ENCODE peak calls at places on chromosomes 12 and 14, in six cellular contexts. One of them, this sample, is unnamed.
A peak's percentile ranks its signal among the peaks of the same experiment; 100 is the strongest.

GRCh38 chr12:95790912-95791849 is 617 bp upstream of the NTN4 start:
- DNase-seq in mucosa of descending colon: peak; percentile 39
- DNase-seq in HepG2: no peak
- DNase-seq in IMR-90: peak; percentile 22
- DNase-seq in CD4-positive, CD25-positive, alpha-beta regulatory T cell: no peak
- DNase-seq in left lung: no peak
- DNase-seq in this sample: peak; percentile 66

GRCh38 chr12:131643581-131644452 is 67.1 kb upstream of the SFSWAP start:
- DNase-seq in mucosa of descending colon: no peak
- DNase-seq in HepG2: no peak
- DNase-seq in IMR-90: no peak
- DNase-seq in CD4-positive, CD25-positive, alpha-beta regulatory T cell: no peak
- DNase-seq in left lung: no peak
- DNase-seq in this sample: no peak

GRCh38 chr14:61511558-61511924 is 183.8 kb upstream of the HIF1A start:
- DNase-seq in mucosa of descending colon: no peak
- DNase-seq in HepG2: no peak
- DNase-seq in IMR-90: no peak
- DNase-seq in CD4-positive, CD25-positive, alpha-beta regulatory T cell: peak; percentile 34
- DNase-seq in left lung: no peak
- DNase-seq in this sample: no peak

GRCh38 chr12:120119395-120119973 is 2.9 kb upstream of the RAB35 start:
- DNase-seq in mucosa of descending colon: no peak
- DNase-seq in HepG2: peak; percentile 36
- DNase-seq in IMR-90: peak; percentile 90
- DNase-seq in CD4-positive, CD25-positive, alpha-beta regulatory T cell: peak; percentile 35
- DNase-seq in left lung: no peak
- DNase-seq in this sample: no peak

GRCh38 chr12:62800707-62801400 is 134.1 kb downstream of the PPM1H start:
- DNase-seq in mucosa of descending colon: no peak
- DNase-seq in HepG2: no peak
- DNase-seq in IMR-90: no peak
- DNase-seq in CD4-positive, CD25-positive, alpha-beta regulatory T cell: no peak
- DNase-seq in left lung: no peak
- DNase-seq in this sample: no peak

GRCh38 chr12:113456761-113457160 is 14.9 kb downstream of the LHX5 start:
- DNase-seq in mucosa of descending colon: no peak
- DNase-seq in HepG2: no peak
- DNase-seq in IMR-90: no peak
- DNase-seq in CD4-positive, CD25-positive, alpha-beta regulatory T cell: no peak
- DNase-seq in left lung: peak; percentile 2
- DNase-seq in this sample: no peak

GRCh38 chr14:65302571-65303184 is 109.9 kb upstream of the FUT8 start:
- DNase-seq in mucosa of descending colon: peak; percentile 33
- DNase-seq in HepG2: no peak
- DNase-seq in IMR-90: no peak
- DNase-seq in CD4-positive, CD25-positive, alpha-beta regulatory T cell: peak; percentile 66
- DNase-seq in left lung: no peak
- DNase-seq in this sample: no peak

GRCh38 chr14:50082784-50083466 is 33.4 kb downstream of the VCPKMT start:
- DNase-seq in mucosa of descending colon: peak; percentile 56
- DNase-seq in HepG2: no peak
- DNase-seq in IMR-90: peak; percentile 86
- DNase-seq in CD4-positive, CD25-positive, alpha-beta regulatory T cell: peak; percentile 90
- DNase-seq in left lung: peak; percentile 51
- DNase-seq in this sample: no peak

GRCh38 chr14:21343035-21343794 is 40.6 kb downstream of the SUPT16H start:
- DNase-seq in mucosa of descending colon: no peak
- DNase-seq in HepG2: no peak
- DNase-seq in IMR-90: no peak
- DNase-seq in CD4-positive, CD25-positive, alpha-beta regulatory T cell: no peak
- DNase-seq in left lung: no peak
- DNase-seq in this sample: no peak

GRCh38 chr12:5589055-5589454 is 157.1 kb downstream of the NTF3 start:
- DNase-seq in mucosa of descending colon: no peak
- DNase-seq in HepG2: no peak
- DNase-seq in IMR-90: no peak
- DNase-seq in CD4-positive, CD25-positive, alpha-beta regulatory T cell: no peak
- DNase-seq in left lung: no peak
- DNase-seq in this sample: no peak

GRCh38 chr12:29208060-29208459 is 59.0 kb downstream of the FAR2 start:
- DNase-seq in mucosa of descending colon: no peak
- DNase-seq in HepG2: no peak
- DNase-seq in IMR-90: no peak
- DNase-seq in CD4-positive, CD25-positive, alpha-beta regulatory T cell: no peak
- DNase-seq in left lung: no peak
- DNase-seq in this sample: no peak

GRCh38 chr14:89270439-89271227 is 146.4 kb downstream of the FOXN3 start:
- DNase-seq in mucosa of descending colon: peak; percentile 83
- DNase-seq in HepG2: no peak
- DNase-seq in IMR-90: no peak
- DNase-seq in CD4-positive, CD25-positive, alpha-beta regulatory T cell: peak; percentile 6
- DNase-seq in left lung: peak; percentile 69
- DNase-seq in this sample: no peak

GRCh38 chr14:99737451-99737951 is 53.4 kb downstream of the CYP46A1 start:
- DNase-seq in mucosa of descending colon: peak; percentile 35
- DNase-seq in HepG2: no peak
- DNase-seq in IMR-90: no peak
- DNase-seq in CD4-positive, CD25-positive, alpha-beta regulatory T cell: no peak
- DNase-seq in left lung: peak; percentile 68
- DNase-seq in this sample: no peak

GRCh38 chr14:73422515-73422914 is 35.8 kb downstream of the NUMB start:
- DNase-seq in mucosa of descending colon: peak; percentile 38
- DNase-seq in HepG2: no peak
- DNase-seq in IMR-90: no peak
- DNase-seq in CD4-positive, CD25-positive, alpha-beta regulatory T cell: no peak
- DNase-seq in left lung: no peak
- DNase-seq in this sample: no peak

DNA sequence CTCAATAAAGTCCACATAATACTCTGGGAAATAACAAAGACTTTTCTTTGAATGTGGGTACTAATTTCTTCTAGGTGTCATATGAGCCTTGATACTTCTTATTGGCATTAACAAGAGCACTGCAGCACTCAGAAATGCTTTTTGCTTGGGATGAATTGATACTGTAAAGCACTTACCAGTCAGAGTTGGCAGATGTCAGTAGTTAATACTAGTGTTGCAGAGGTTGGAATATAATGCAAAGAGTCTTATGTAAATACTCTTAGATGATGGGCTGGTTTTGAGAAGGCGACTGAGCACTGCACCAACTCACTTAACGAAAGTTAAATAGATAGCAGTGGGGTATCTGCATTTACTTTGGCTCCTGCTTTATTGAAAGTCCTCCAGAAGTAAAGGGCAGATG is 25.6 kb upstream of the MBIP start:
- DNase-seq in mucosa of descending colon: no peak
- DNase-seq in HepG2: no peak
- DNase-seq in IMR-90: no peak
- DNase-seq in CD4-positive, CD25-positive, alpha-beta regulatory T cell: no peak
- DNase-seq in left lung: no peak
- DNase-seq in this sample: no peak
- H3K4me1 ChIP-seq in mucosa of descending colon: no peaks in the 10 kb centered on the region
- H3K4me1 ChIP-seq in HepG2: no peaks in the 10 kb centered on the region
- H3K4me1 ChIP-seq in IMR-90: no peaks in the 10 kb centered on the region
- H3K4me1 ChIP-seq in CD4-positive, CD25-positive, alpha-beta regulatory T cell: no peaks in the 10 kb centered on the region
- H3K4me1 ChIP-seq in left lung: no peaks in the 10 kb centered on the region
- H3K4me1 ChIP-seq in this sample: no peaks in the 10 kb centered on the region

DNA sequence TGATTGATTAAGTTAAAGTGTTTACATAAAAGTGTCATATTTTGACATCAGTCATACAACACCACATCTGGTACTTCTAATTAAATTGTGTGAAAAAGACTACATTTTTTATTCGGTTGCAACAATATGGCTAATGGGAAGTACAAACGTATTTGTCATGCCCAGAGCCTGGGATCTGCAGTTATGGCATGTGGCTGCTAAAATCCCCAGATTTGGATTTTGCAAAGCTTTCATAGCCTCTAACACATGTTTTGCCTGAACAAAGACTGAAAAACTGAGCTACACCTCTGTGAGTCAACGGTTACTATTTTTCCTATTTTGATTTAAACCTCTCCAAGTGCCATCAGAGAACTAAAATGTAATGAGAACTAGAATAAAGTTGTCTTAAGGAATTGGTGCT is 66.6 kb downstream of the LLPH start:
- DNase-seq in mucosa of descending colon: no peak
- DNase-seq in HepG2: no peak
- DNase-seq in IMR-90: no peak
- DNase-seq in CD4-positive, CD25-positive, alpha-beta regulatory T cell: no peak
- DNase-seq in left lung: no peak
- DNase-seq in this sample: no peak
- H3K4me3 ChIP-seq in mucosa of descending colon: no peak overlapping the region
- H3K4me3 ChIP-seq in HepG2: no peak overlapping the region
- H3K4me3 ChIP-seq in IMR-90: no peak overlapping the region
- H3K4me3 ChIP-seq in CD4-positive, CD25-positive, alpha-beta regulatory T cell: no peak overlapping the region
- H3K4me3 ChIP-seq in left lung: no peak overlapping the region
- H3K4me3 ChIP-seq in this sample: no peak overlapping the region

GRCh38 chr12:53074999-53075370 is 4.2 kb downstream of the SPRYD3 start:
- DNase-seq in mucosa of descending colon: no peak
- DNase-seq in HepG2: no peak
- DNase-seq in IMR-90: no peak
- DNase-seq in CD4-positive, CD25-positive, alpha-beta regulatory T cell: no peak
- DNase-seq in left lung: no peak
- DNase-seq in this sample: no peak

GRCh38 chr12:53076461-53076860 is 2.7 kb downstream of the SPRYD3 start:
- DNase-seq in mucosa of descending colon: no peak
- DNase-seq in HepG2: no peak
- DNase-seq in IMR-90: no peak
- DNase-seq in CD4-positive, CD25-positive, alpha-beta regulatory T cell: no peak
- DNase-seq in left lung: no peak
- DNase-seq in this sample: no peak

GRCh38 chr12:53079226-53080117 is at the start of gene SPRYD3:
- DNase-seq in mucosa of descending colon: peak; percentile 97
- DNase-seq in HepG2: peak; percentile 96
- DNase-seq in IMR-90: peak; percentile 96
- DNase-seq in CD4-positive, CD25-positive, alpha-beta regulatory T cell: peak; percentile 97
- DNase-seq in left lung: peak; percentile 97
- DNase-seq in this sample: peak; percentile 93

GRCh38 chr12:53078425-53079225 is 565 bp downstream of the SPRYD3 start:
- DNase-seq in mucosa of descending colon: peak; percentile 63
- DNase-seq in HepG2: no peak
- DNase-seq in IMR-90: peak; percentile 29
- DNase-seq in CD4-positive, CD25-positive, alpha-beta regulatory T cell: peak; percentile 65
- DNase-seq in left lung: no peak
- DNase-seq in this sample: no peak

DNA sequence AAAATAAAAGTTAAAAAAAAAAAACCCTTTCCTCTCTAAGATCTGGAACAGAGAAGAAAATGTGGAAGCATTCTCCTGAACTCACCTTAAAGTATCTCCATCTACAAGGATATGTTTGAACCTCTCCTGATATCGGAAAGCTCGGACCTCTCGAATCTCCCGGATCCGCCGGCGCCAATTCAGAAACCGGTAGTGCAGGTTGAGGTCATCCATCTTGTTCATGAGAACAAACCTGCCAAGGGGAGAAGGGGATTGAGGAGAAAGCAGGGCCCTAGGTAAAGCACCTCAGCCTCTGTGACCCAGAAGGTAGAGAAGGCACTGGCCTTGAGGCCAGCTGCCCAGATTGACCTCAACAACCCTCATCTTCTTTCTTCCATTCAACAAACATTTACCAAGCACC is 2.2 kb downstream of the SPRYD3 start:
- DNase-seq in mucosa of descending colon: no peak
- DNase-seq in HepG2: no peak
- DNase-seq in IMR-90: no peak
- DNase-seq in CD4-positive, CD25-positive, alpha-beta regulatory T cell: no peak
- DNase-seq in left lung: no peak
- DNase-seq in this sample: no peak
- H3K4me1 ChIP-seq in mucosa of descending colon: peaks cover 4% of the 10 kb centered on the region
- H3K4me1 ChIP-seq in HepG2: peaks cover 69% of the 10 kb centered on the region
- H3K4me1 ChIP-seq in IMR-90: peaks cover 15% of the 10 kb centered on the region
- H3K4me1 ChIP-seq in CD4-positive, CD25-positive, alpha-beta regulatory T cell: peaks cover 27% of the 10 kb centered on the region
- H3K4me1 ChIP-seq in left lung: peaks cover 28% of the 10 kb centered on the region
- H3K4me1 ChIP-seq in this sample: peaks cover 24% of the 10 kb centered on the region

GRCh38 chr12:89825591-89826449 is 117.2 kb upstream of the ATP2B1 start:
- DNase-seq in mucosa of descending colon: no peak
- DNase-seq in HepG2: no peak
- DNase-seq in IMR-90: peak; percentile 4
- DNase-seq in CD4-positive, CD25-positive, alpha-beta regulatory T cell: no peak
- DNase-seq in left lung: no peak
- DNase-seq in this sample: no peak
- H3K4me3 ChIP-seq in mucosa of descending colon: no peak overlapping the region
- H3K4me3 ChIP-seq in HepG2: no peak overlapping the region
- H3K4me3 ChIP-seq in IMR-90: no peak overlapping the region
- H3K4me3 ChIP-seq in CD4-positive, CD25-positive, alpha-beta regulatory T cell: no peak overlapping the region
- H3K4me3 ChIP-seq in left lung: no peak overlapping the region
- H3K4me3 ChIP-seq in this sample: no peak overlapping the region

DNA sequence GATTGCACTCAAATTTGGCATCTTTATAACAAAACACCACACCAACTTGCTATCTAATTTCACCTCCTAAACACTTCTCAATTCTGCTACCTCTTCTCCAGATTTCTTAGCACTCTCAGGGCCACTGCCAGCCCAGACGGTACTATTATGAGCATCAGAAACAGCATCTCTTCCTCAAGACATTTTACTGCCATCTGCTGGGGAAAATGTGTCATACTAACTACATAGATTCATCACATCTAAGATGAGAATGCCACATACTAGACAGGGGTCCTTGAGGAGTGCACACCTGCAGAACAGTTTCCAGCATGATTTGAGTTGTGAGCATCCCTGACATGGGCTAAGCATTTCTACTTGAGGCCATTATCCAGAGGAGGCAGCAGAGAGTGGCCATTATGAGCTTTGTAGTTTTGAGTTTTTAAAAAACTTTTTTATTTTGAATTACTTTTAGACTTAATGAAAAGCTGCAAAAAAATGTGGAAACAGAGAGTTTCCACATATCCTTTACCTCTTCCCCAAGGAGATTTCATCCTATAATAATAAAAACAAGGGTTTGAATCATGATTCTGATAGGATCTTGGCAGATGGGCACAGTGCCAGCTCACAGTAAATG is 15.1 kb upstream of the GRIP1 start:
- DNase-seq in mucosa of descending colon: peak; percentile 59
- DNase-seq in HepG2: peak; percentile 35
- DNase-seq in IMR-90: peak; percentile 69
- DNase-seq in CD4-positive, CD25-positive, alpha-beta regulatory T cell: peak; percentile 69
- DNase-seq in left lung: no peak
- DNase-seq in this sample: no peak
- H3K4me1 ChIP-seq in mucosa of descending colon: no peaks in the 10 kb centered on the region
- H3K4me1 ChIP-seq in HepG2: no peaks in the 10 kb centered on the region
- H3K4me1 ChIP-seq in IMR-90: no peaks in the 10 kb centered on the region
- H3K4me1 ChIP-seq in CD4-positive, CD25-positive, alpha-beta regulatory T cell: no peaks in the 10 kb centered on the region
- H3K4me1 ChIP-seq in left lung: no peaks in the 10 kb centered on the region
- H3K4me1 ChIP-seq in this sample: no peaks in the 10 kb centered on the region

DNA sequence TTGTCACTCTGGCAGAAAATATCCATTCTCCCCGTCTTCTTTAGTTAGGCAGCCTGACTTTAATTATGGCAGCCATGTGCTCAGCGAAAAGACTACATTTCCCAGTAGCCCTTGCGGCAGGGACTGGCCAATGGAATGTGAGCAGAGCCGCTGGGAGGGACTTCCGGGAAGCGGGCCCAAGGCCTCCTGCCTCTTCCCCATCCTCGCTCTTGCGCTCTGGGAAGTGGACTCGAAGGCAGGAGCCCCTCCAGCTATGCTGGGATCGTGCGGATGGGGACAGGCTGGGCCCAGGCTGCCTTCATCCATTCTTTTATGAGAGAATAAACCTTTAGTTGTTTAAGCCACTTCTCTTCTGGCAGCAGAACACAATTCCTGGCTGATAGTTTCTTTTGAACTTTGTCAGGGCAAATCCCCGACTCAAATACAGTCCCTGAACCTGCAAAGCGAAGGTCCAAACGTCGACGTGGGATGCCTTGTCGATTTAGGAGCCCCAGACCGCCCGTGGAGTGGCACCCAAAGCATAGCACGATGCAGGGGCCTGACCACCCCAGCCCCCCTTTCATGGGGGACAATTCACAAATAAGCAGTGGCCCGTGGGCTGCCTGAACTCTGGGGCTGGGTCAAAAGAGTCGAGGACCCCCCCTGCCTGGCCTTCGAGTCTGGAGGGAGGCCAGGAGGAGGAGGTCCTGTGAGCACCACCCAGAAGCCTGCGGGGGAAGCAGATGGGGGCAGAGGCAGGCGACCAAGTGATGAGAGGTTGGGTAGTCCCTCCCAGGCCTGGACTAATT is 15.6 kb upstream of the LRTM2 start:
- DNase-seq in mucosa of descending colon: peak; percentile 95
- DNase-seq in HepG2: peak; percentile 69
- DNase-seq in IMR-90: peak; percentile 88
- DNase-seq in CD4-positive, CD25-positive, alpha-beta regulatory T cell: peak; percentile 91
- DNase-seq in left lung: peak; percentile 91
- DNase-seq in this sample: peak; percentile 45
- H3K4me3 ChIP-seq in mucosa of descending colon: no peak overlapping the region
- H3K4me3 ChIP-seq in HepG2: no peak overlapping the region
- H3K4me3 ChIP-seq in IMR-90: no peak overlapping the region
- H3K4me3 ChIP-seq in CD4-positive, CD25-positive, alpha-beta regulatory T cell: no peak overlapping the region
- H3K4me3 ChIP-seq in left lung: no peak overlapping the region
- H3K4me3 ChIP-seq in this sample: no peak overlapping the region